ENCODE peak calls at places on chromosome 21, in nine cellular contexts. D is IMR-90, X is left cardiac atrium, R is T-helper 9 cell, Q is LoVo, F is C1 segment of cervical spinal cord, O is pancreas, N is non-pigmented ciliary epithelial cell, V is AG10803. K is an unnamed sample.

GRCh38 chr21:45421071-45421845 is 16.3 kb downstream of the COL18A1 start:
- DNase-seq in V (no peak), F (no peak), N (no peak), O (peak; percentile 66), X (peak; percentile 42), Q (peak; percentile 26), D (no peak), R (no peak), K (no peak)

GRCh38 chr21:39720126-39720778 is 24.7 kb upstream of the IGSF5 start:
- DNase-seq in Q (no peak), N (no peak), O (no peak), F (no peak), X (no peak), D (no peak), V (peak; percentile 21), R (no peak), K (no peak)

GRCh38 chr21:38760017-38760761 is 45.5 kb upstream of the ETS2 start:
- DNase-seq in V (no peak), X (no peak), R (no peak), F (no peak), D (peak; percentile 52), O (no peak), N (no peak), Q (no peak), K (no peak)

GRCh38 chr21:33026878-33027400 is 1.2 kb downstream of the OLIG2 start:
- DNase-seq in X (no peak), R (no peak), V (no peak), N (no peak), Q (no peak), O (no peak), F (peak; percentile 28), D (peak; percentile 12), K (no peak)

GRCh38 chr21:41388259-41388658 is 26.4 kb downstream of the MX2 start:
- DNase-seq in N (no peak), D (no peak), V (no peak), F (no peak), R (no peak), Q (no peak), X (no peak), O (no peak), K (no peak)

GRCh38 chr21:31326478-31327247 is 17.4 kb downstream of the TIAM1 start:
- DNase-seq in D (no peak), F (no peak), Q (no peak), O (no peak), N (no peak), X (no peak), R (no peak), V (peak; percentile 18), K (no peak)

GRCh38 chr21:20789696-20790095 is 208.5 kb upstream of the NCAM2 start:
- DNase-seq in R (no peak), N (no peak), X (no peak), V (no peak), Q (no peak), D (no peak), F (no peak), O (no peak), K (no peak)

GRCh38 chr21:26845066-26845749 is at the start of gene ADAMTS1:
- DNase-seq in X (peak; percentile 94), Q (no peak), F (peak; percentile 96), O (peak; percentile 90), V (peak; percentile 91), D (peak; percentile 92), N (no peak), R (no peak), K (no peak)

GRCh38 chr21:43734131-43734634 is 15.3 kb downstream of the PDXK start:
- DNase-seq in N (no peak), X (no peak), F (no peak), O (peak; percentile 67), D (no peak), R (no peak), V (no peak), Q (no peak), K (no peak)

GRCh38 chr21:41763398-41763931 is 3.4 kb downstream of the RIPK4 start:
- DNase-seq in N (no peak), D (no peak), V (no peak), X (no peak), R (no peak), Q (no peak), F (no peak), O (peak; percentile 23), K (no peak)

GRCh38 chr21:44752701-44753235 is 41.4 kb upstream of the TSPEAR start:
- DNase-seq in N (no peak), V (no peak), O (no peak), F (no peak), Q (peak; percentile 54), D (no peak), X (no peak), R (no peak), K (no peak)

GRCh38 chr21:31176725-31177124 is 138.4 kb upstream of the KRTAP19-8 start:
- DNase-seq in R (no peak), X (no peak), F (no peak), O (no peak), D (no peak), Q (no peak), N (no peak), V (no peak), K (no peak)

GRCh38 chr21:38902608-38903445 is 97.1 kb downstream of the ETS2 start:
- DNase-seq in D (no peak), R (no peak), N (no peak), V (no peak), X (no peak), Q (no peak), O (no peak), F (no peak), K (no peak)

GRCh38 chr21:46152939-46153258 is 2.5 kb downstream of the FTCD start:
- DNase-seq in F (no peak), R (no peak), Q (no peak), X (no peak), D (no peak), O (no peak), N (no peak), V (no peak), K (no peak)

GRCh38 chr21:34582506-34583150 is 32.3 kb downstream of the RCAN1 start:
- DNase-seq in V (peak; percentile 75), R (no peak), X (peak; percentile 29), N (no peak), Q (no peak), O (no peak), D (peak; percentile 65), F (no peak), K (no peak)

GRCh38 chr21:42618713-42619112 is 34.7 kb upstream of the PDE9A start:
- DNase-seq in X (no peak), Q (no peak), R (no peak), N (no peak), V (no peak), O (no peak), F (no peak), D (no peak), K (no peak)

GRCh38 chr21:41366522-41367151 is 4.8 kb downstream of the MX2 start:
- DNase-seq in D (peak; percentile 73), V (peak; percentile 80), N (peak; percentile 35), Q (peak; percentile 90), X (peak; percentile 61), F (no peak), O (peak; percentile 70), R (no peak), K (no peak)

GRCh38 chr21:41180752-41181151 is 12.8 kb downstream of the BACE2 start:
- DNase-seq in F (no peak), D (no peak), X (no peak), O (no peak), R (no peak), V (no peak), Q (no peak), N (no peak), K (no peak)

GRCh38 chr21:33666153-33666552 is 23.9 kb downstream of the ITSN1 start:
- DNase-seq in Q (no peak), O (no peak), V (peak; percentile 57), D (peak; percentile 16), N (no peak), F (no peak), X (no peak), R (no peak), K (no peak)

GRCh38 chr21:42093991-42094417 is 22.9 kb downstream of the UMODL1 start:
- DNase-seq in X (no peak), V (peak; percentile 91), N (peak; percentile 89), F (peak; percentile 78), Q (no peak), D (peak; percentile 93), O (no peak), R (no peak), K (peak; percentile 76)

GRCh38 chr21:45950740-45951515 is 30.6 kb upstream of the COL6A1 start:
- DNase-seq in R (no peak), X (peak; percentile 72), O (peak; percentile 51), V (peak; percentile 53), F (no peak), D (peak; percentile 48), Q (no peak), N (no peak), K (peak; percentile 23)

GRCh38 chr21:28910280-28910887 is 82.3 kb downstream of the LTN1 start:
- DNase-seq in V (no peak), O (no peak), F (no peak), N (no peak), D (no peak), Q (no peak), X (no peak), R (no peak), K (no peak)

GRCh38 chr21:43304206-43304605 is 122.7 kb downstream of the SIK1 start:
- DNase-seq in O (no peak), V (no peak), R (no peak), D (no peak), X (peak; percentile 15), Q (no peak), F (no peak), N (no peak), K (no peak)

GRCh38 chr21:20661745-20662470 is 336.3 kb upstream of the NCAM2 start:
- DNase-seq in O (no peak), Q (no peak), X (no peak), D (no peak), V (no peak), F (no peak), N (no peak), R (no peak), K (no peak)

GRCh38 chr21:44666401-44667320 is at the start of gene KRTAP12-2:
- DNase-seq in F (no peak), Q (peak; percentile 26), R (no peak), X (peak; percentile 61), V (no peak), N (no peak), D (no peak), O (no peak), K (no peak)

GRCh38 chr21:42406201-42406601 is 2.5 kb downstream of the UBASH3A start:
- DNase-seq in F (no peak), R (no peak), Q (no peak), V (no peak), X (no peak), O (no peak), D (no peak), N (no peak), K (no peak)